ENCODE peak calls at places on chromosomes 5 and 9, in seven cellular contexts. E, R, K, D, W, B and T are unnamed samples.

GRCh38 chr5:125481506-125482455 is 735.3 kb upstream of the ZNF608 start:
- DNase-seq in E (no peak), R (no peak), D (peak; percentile 37), B (no peak), W (no peak), K (no peak), T (no peak)

GRCh38 chr5:120017523-120017922 is 388.2 kb downstream of the FAM170A start:
- DNase-seq in W (no peak), K (no peak), E (no peak), B (no peak), R (no peak), D (no peak), T (no peak)

GRCh38 chr5:370311-370958 is 48.9 kb downstream of the AHRR start:
- DNase-seq in R (no peak), B (peak; percentile 78), W (no peak), E (peak; percentile 17), D (no peak), K (no peak), T (no peak)

GRCh38 chr9:136953771-136954269 is 1.7 kb downstream of the LCN12 start:
- DNase-seq in W (no peak), D (no peak), K (no peak), E (no peak), R (no peak), B (no peak), T (no peak)

GRCh38 chr9:27261517-27262211 is 35.3 kb downstream of the EQTN start:
- DNase-seq in W (no peak), K (no peak), D (no peak), E (no peak), B (no peak), R (no peak), T (no peak)

GRCh38 chr9:134883040-134883782 is 2.6 kb downstream of the FCN2 start:
- DNase-seq in K (no peak), R (no peak), E (no peak), D (no peak), B (no peak), W (no peak), T (no peak)

GRCh38 chr9:133188006-133188842 is 20.8 kb downstream of the OBP2B start:
- DNase-seq in D (peak; percentile 46), W (no peak), R (no peak), B (no peak), E (peak; percentile 86), K (peak; percentile 29), T (peak; percentile 33)

GRCh38 chr5:81965510-81965909 is 6.3 kb upstream of the ATG10 start:
- DNase-seq in R (no peak), E (no peak), W (no peak), K (no peak), B (no peak), D (no peak), T (no peak)

GRCh38 chr9:84277646-84278045 is 62.9 kb downstream of the SLC28A3 start:
- DNase-seq in W (no peak), K (no peak), D (no peak), B (no peak), R (no peak), E (no peak), T (no peak)

GRCh38 chr9:94591876-94592275 is 1.7 kb downstream of the FBP2 start:
- DNase-seq in W (no peak), K (no peak), R (no peak), E (no peak), D (no peak), B (no peak), T (no peak)

DNA sequence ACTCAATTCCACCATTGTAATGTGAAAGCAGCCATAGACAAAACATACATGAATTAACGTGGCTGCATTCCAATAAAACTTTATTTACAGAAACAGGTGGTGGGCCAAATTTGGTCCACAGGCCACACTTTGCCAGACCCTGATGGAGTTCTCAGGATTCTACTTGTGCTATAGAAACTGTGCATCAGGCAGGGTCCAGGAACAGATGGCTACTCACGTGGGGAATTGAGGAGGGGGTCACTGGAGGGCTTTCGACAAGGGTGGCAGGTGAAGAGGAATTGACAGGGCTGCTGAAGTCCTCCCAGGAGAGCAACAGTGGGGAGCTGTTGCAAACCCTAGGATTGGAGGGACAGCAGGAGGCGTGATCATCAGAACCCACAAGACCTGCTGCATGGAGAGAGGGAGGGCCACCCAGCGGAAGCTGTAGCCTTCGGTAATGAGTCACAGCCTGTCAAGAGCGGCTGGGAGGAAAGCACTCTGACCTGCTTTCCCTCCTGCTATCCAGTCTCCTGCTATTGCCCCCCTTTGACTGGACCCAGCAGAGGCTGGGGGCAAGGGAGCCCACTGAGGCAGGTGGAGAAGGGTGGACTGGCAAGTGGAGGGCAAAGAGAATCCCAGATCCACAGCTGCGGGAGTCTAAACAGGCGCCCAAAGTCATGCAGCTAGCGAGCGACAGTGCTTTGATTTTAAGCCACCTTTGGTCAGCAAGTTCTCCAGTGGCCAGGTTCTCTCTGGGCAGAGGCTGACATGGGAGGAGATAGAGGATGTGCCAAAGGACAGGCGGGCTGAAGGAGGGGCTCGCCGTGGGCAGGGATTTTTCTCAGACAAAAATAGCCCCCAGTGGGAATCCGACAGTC is 138.3 kb upstream of the SMIM23 start:
- DNase-seq in K (no peak), D (no peak), W (no peak), B (no peak), E (peak; percentile 69), R (no peak), T (no peak)
- TF ChIP-seq CTCF in K (no peak), D (no peak), W (no peak), B (no peak), E (no peak), R (no peak), T (no peak)

GRCh38 chr5:141825836-141826560 is 52.2 kb downstream of the PCDH1 start:
- DNase-seq in D (no peak), E (peak; percentile 61), B (no peak), R (no peak), W (no peak), K (peak; percentile 31), T (peak; percentile 57)
- TF ChIP-seq CTCF in D (peak; percentile 57), E (peak; percentile 75), B (peak; percentile 28), R (no peak), W (no peak), K (peak; percentile 57), T (peak; percentile 39)

GRCh38 chr9:130172161-130172857 is at the start of gene NCS1:
- DNase-seq in B (peak; percentile 91), D (peak; percentile 76), K (no peak), W (no peak), E (peak; percentile 63), R (peak; percentile 36), T (peak; percentile 85)

GRCh38 chr9:130173462-130173876 is 1.3 kb downstream of the NCS1 start:
- DNase-seq in K (no peak), R (no peak), E (no peak), B (no peak), W (no peak), D (no peak), T (no peak)

GRCh38 chr9:130171226-130172148 is 717 bp upstream of the NCS1 start:
- DNase-seq in W (no peak), D (no peak), E (peak; percentile 58), R (no peak), B (no peak), K (no peak), T (peak; percentile 60)

GRCh38 chr9:130174025-130174424 is 1.8 kb downstream of the NCS1 start:
- DNase-seq in D (no peak), K (no peak), B (no peak), E (no peak), R (no peak), W (no peak), T (no peak)

GRCh38 chr9:130172858-130173461 is 756 bp downstream of the NCS1 start:
- DNase-seq in E (no peak), K (no peak), D (no peak), R (peak; percentile 33), W (no peak), B (no peak), T (no peak)
- TF ChIP-seq CTCF in E (no peak), K (no peak), D (peak; percentile 9), R (no peak), W (no peak), B (no peak), T (no peak)

GRCh38 chr5:148829248-148829594 is 2.8 kb downstream of the ADRB2 start:
- DNase-seq in R (no peak), E (no peak), K (peak; percentile 16), D (no peak), B (no peak), W (no peak), T (no peak)
- TF ChIP-seq CTCF in R (no peak), E (no peak), K (no peak), D (no peak), B (no peak), W (no peak), T (no peak)

GRCh38 chr9:124858330-124859046 is 3.3 kb downstream of the RPL35 start:
- DNase-seq in W (no peak), D (no peak), B (no peak), K (no peak), E (no peak), R (no peak), T (no peak)
- TF ChIP-seq CTCF in W (no peak), D (no peak), B (no peak), K (no peak), E (peak; percentile 9), R (no peak), T (no peak)

DNA sequence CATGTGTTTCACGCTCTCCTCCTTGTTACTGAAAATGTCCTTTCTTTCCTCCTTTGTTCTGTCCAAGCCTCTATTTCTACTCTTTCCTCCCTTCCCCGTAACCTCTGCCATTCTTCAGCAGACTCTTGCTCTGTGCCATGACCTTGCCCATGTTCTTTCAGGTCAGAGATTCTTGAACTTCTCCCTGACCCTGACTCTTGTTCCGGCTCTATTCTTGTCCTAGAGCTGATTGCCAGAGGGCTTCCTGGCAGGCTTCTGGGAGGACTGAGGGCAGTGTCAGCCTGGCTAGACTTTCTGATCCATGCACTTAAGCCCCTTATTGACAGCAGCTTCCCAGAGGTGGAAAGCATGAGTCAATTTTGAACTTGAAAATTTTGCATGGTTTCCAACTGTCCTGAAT is 174.2 kb downstream of the TMEM161B start:
- DNase-seq in K (no peak), E (no peak), B (no peak), R (no peak), D (no peak), W (no peak), T (no peak)
- TF ChIP-seq CTCF in K (no peak), E (no peak), B (no peak), R (no peak), D (no peak), W (no peak), T (no peak)

GRCh38 chr5:143841446-143841845 is 29.5 kb downstream of the HMHB1 start:
- DNase-seq in E (no peak), B (no peak), K (no peak), W (no peak), R (no peak), D (no peak), T (no peak)

GRCh38 chr5:143842920-143843319 is 31.0 kb downstream of the HMHB1 start:
- DNase-seq in R (no peak), B (no peak), E (no peak), K (no peak), D (no peak), W (no peak), T (no peak)

GRCh38 chr5:143833179-143833578 is 21.2 kb downstream of the HMHB1 start:
- DNase-seq in D (no peak), B (no peak), E (no peak), K (no peak), W (no peak), R (no peak), T (no peak)

GRCh38 chr5:143836161-143836725 is 24.3 kb downstream of the HMHB1 start:
- DNase-seq in K (no peak), B (no peak), R (no peak), W (no peak), E (no peak), D (no peak), T (no peak)

GRCh38 chr5:143837306-143837848 is 25.4 kb downstream of the HMHB1 start:
- DNase-seq in W (no peak), E (no peak), K (no peak), D (peak; percentile 96), B (peak; percentile 85), R (no peak), T (no peak)
- TF ChIP-seq CTCF in W (no peak), E (no peak), K (no peak), D (no peak), B (peak; percentile 16), R (no peak), T (no peak)